ENCODE peak calls at places on chromosomes 7 and 10, in six cellular contexts. Y is left ventricle myocardium inferior; X is CD8-positive, alpha-beta T cell; Z is transverse colon; B is heart left ventricle; J is mammary epithelial cell. L is an unnamed sample.

GRCh38 chr7:115359119-115359518 is 437.2 kb downstream of the MDFIC start:
- DNase-seq in X (no peak), Z (no peak), J (no peak), Y (no peak), B (no peak), L (no peak)

GRCh38 chr7:138900040-138900828 is 81.0 kb downstream of the KIAA1549 start:
- DNase-seq in B (no peak), Z (no peak), J (no peak), Y (no peak), X (no peak), L (no peak)

GRCh38 chr7:147708871-147709270 is 881.7 kb upstream of the C7orf33 start:
- DNase-seq in B (no peak), X (no peak), J (no peak), Y (no peak), Z (no peak), L (no peak)

GRCh38 chr10:26441491-26442214 is 3.5 kb downstream of the APBB1IP start:
- DNase-seq in Z (no peak), J (no peak), Y (no peak), B (no peak), X (no peak), L (no peak)

GRCh38 chr10:123916775-123917174 is 25.2 kb upstream of the CPXM2 start:
- DNase-seq in Y (no peak), X (no peak), Z (no peak), B (no peak), J (no peak), L (no peak)

GRCh38 chr7:75038508-75038907 is 35.1 kb downstream of the RCC1L start:
- DNase-seq in Y (no peak), B (no peak), X (no peak), Z (no peak), J (no peak), L (no peak)

GRCh38 chr7:140230862-140231778 is 54.3 kb upstream of the KDM7A start:
- DNase-seq in Z (peak; percentile 87), Y (peak; percentile 42), B (peak; percentile 52), J (peak; percentile 16), X (peak; percentile 25), L (peak; percentile 34)

GRCh38 chr10:54985732-54986131 is 184.7 kb upstream of the PCDH15 start:
- DNase-seq in Y (no peak), J (peak; percentile 4), B (no peak), X (no peak), Z (no peak), L (no peak)

GRCh38 chr7:50953820-50954219 is 171.1 kb upstream of the GRB10 start:
- DNase-seq in Y (no peak), B (no peak), J (peak; percentile 49), Z (no peak), X (no peak), L (peak; percentile 19)

GRCh38 chr7:97145068-97145467 is 27.6 kb downstream of the SDHAF3 start:
- DNase-seq in J (peak; percentile 11), B (no peak), X (no peak), Z (no peak), Y (no peak), L (no peak)

GRCh38 chr7:7607010-7607409 is 33.5 kb upstream of the UMAD1 start:
- DNase-seq in Y (no peak), B (no peak), X (no peak), J (no peak), Z (no peak), L (no peak)

GRCh38 chr10:76009531-76009930 is 578.1 kb downstream of the LRMDA start:
- DNase-seq in J (no peak), Z (no peak), X (no peak), B (no peak), Y (no peak), L (no peak)

GRCh38 chr10:26216577-26216948 is at the start of gene GAD2:
- DNase-seq in Z (no peak), Y (no peak), J (no peak), B (no peak), X (no peak), L (no peak)

GRCh38 chr10:6464862-6465430 is 115.1 kb downstream of the PRKCQ start:
- DNase-seq in X (no peak), J (no peak), Z (peak; percentile 18), Y (no peak), B (no peak), L (no peak)

GRCh38 chr10:7449063-7449695 is 38.3 kb upstream of the SFMBT2 start:
- DNase-seq in Z (no peak), Y (no peak), B (no peak), J (peak; percentile 8), X (no peak), L (no peak)

GRCh38 chr7:49433794-49434193 is 339.6 kb upstream of the VWC2 start:
- DNase-seq in B (no peak), X (no peak), Z (no peak), J (no peak), Y (no peak), L (no peak)
- H3K27ac ChIP-seq in B (no peak overlapping the region), X (no peak overlapping the region), Z (no peak overlapping the region), J (no peak overlapping the region), Y (no peak overlapping the region), L (no peak overlapping the region)

DNA sequence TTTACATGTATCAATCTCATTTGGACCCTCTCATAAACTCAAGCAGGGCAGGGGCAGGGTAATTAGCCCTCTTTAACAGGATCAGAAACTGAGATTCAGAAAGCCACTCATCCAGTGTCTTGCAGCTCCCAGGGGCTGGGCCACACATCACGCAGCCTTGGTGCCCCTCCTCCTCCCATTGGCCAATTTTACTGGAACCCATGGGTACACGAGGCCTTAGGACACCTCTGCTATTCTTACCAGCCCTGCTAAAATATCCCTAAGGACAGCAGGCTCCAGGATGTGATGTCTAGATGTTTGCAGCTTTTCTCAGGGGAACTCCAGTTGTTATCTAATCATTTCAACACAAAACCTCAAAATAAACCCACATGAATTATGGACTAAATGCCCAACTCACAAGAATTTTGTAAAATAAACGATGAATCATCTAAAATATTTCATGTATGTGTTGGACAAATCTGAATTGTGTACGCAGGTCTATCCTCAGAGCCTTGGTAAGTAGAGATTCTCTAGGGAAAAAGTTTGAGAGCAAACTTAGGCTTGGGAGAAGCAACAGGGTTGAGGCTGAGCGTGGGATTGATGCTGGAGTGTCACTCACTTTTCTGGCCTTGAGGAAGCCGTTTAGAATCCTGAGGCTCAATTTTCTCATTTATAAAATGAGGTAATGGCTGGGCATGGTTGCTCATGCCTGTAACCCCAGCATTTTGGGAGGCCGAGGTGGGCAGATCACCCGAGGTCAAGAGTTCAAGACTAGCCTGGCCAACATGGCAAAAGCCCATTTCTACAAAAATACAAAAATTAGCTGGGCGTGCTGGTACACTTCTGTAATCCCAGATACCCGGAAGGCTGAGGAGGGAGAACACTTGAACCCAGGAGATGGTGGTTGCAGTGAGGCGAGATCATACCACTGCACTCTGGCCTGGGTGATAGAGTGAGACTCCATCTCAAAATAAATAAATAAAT is 69.7 kb upstream of the TNS3 start:
- DNase-seq in Z (no peak), X (no peak), Y (no peak), J (peak; percentile 89), B (no peak), L (no peak)
- H3K27ac ChIP-seq in Z (no peak overlapping the region), X (no peak overlapping the region), Y (peak overlapping the region; percentile 57), J (no peak overlapping the region), B (peak overlapping the region; percentile 10), L (no peak overlapping the region)

DNA sequence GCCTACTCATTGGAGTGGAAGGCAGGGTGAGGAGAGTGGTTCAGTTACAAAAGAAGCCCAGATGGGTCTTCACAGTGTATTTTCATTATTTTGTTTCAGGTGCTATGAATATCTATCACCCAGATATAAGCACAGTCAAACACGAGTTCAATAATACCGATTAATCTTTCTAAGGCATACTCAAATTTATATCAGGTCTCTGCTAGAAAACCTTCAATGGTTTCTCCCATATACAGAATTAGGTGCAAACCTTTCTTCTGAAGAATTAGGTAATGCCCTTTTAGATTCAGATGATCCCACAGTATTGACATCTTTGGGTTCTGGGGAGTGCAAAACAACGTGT is 14.7 kb upstream of the HPS1 start:
- DNase-seq in Z (no peak), Y (no peak), X (no peak), J (no peak), B (no peak), L (no peak)
- H3K27ac ChIP-seq in Z (peak overlapping the region; percentile 71), Y (peak overlapping the region; percentile 82), X (no peak overlapping the region), J (no peak overlapping the region), B (peak overlapping the region; percentile 35), L (peak overlapping the region; percentile 74)

DNA sequence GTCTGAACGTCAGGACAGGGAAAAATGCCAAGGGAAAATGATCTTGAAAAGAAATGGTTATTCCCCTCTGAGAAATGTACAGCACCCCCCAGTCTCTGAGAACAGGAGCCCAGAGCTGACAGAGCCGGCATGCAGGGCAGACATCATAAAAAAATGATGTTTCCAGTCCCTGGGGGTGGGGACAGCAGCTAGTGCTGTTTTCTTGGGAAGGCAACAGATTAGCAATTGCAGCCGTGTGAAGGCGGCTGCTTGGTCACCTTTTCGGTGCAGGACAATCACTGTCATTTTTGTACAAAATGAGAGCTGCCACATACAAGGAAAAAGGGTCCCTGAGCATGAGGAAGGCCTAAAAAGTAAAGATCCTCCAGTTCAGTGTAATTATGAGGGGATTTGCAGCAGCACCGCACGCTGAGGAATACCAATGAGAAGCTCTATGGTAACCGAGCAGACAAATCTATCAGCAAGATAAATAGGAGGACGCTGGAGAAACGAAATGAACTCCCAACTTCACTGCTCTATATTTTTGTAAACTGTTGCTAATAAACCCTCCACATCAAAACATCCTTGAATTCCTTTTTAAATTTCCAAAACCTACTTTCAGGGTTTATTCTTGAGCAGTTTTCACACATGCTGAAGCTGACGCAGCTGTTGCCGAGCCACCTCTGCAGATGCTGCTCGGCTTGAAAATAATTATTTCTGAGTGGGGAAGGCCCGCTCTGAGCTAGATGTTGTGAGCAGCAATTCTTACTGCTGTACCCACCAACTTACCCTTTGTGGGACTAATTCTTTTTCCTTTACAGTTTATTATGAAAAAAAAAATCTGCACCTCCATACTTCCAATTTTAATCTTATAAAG is 98.2 kb upstream of the NEBL start:
- DNase-seq in Y (no peak), Z (no peak), B (no peak), J (no peak), X (no peak), L (no peak)
- H3K27ac ChIP-seq in Y (no peak overlapping the region), Z (no peak overlapping the region), B (no peak overlapping the region), J (no peak overlapping the region), X (no peak overlapping the region), L (no peak overlapping the region)

GRCh38 chr10:121766426-121766825 is 161.4 kb downstream of the ATE1 start:
- DNase-seq in B (no peak), Y (no peak), J (no peak), X (no peak), Z (no peak), L (no peak)
- H3K27ac ChIP-seq in B (no peak overlapping the region), Y (no peak overlapping the region), J (no peak overlapping the region), X (no peak overlapping the region), Z (no peak overlapping the region), L (no peak overlapping the region)

GRCh38 chr10:99995713-99996112 is 14.0 kb downstream of the DNMBP start:
- DNase-seq in Z (peak; percentile 20), J (no peak), X (no peak), B (no peak), Y (no peak), L (no peak)
- H3K27ac ChIP-seq in Z (no peak overlapping the region), J (no peak overlapping the region), X (no peak overlapping the region), B (no peak overlapping the region), Y (peak overlapping the region; percentile 2), L (peak overlapping the region; percentile 9)

GRCh38 chr10:70559861-70560260 is 42.7 kb downstream of the PRF1 start:
- DNase-seq in J (no peak), Y (no peak), Z (no peak), B (no peak), X (no peak), L (no peak)
- H3K27ac ChIP-seq in J (no peak overlapping the region), Y (peak overlapping the region; percentile 73), Z (no peak overlapping the region), B (peak overlapping the region; percentile 72), X (no peak overlapping the region), L (peak overlapping the region; percentile 33)